ENCODE peak calls at places on chromosomes 7 and 10, in ten cellular contexts. R is breast epithelium, S is germinal center, X is RCC 7860, J is GM23338, W is NCI-H1930, P is occipital lobe, F is M059J, Q is lower leg skin, C is T-helper 17 cell. I is an unnamed sample.

GRCh38 chr10:13518076-13518692 is 10.6 kb downstream of the BEND7 start:
- DNase-seq in R (no peak), S (no peak), X (no peak), J (peak), W (no peak), P (no peak), F (no peak), Q (no peak), C (no peak), I (no peak)

GRCh38 chr10:30747633-30748032 is 118.1 kb upstream of the LYZL2 start:
- DNase-seq in R (no peak), S (no peak), X (peak), J (no peak), W (no peak), P (no peak), F (peak), Q (no peak), C (no peak), I (peak)

GRCh38 chr10:61786728-61787127 is 114.8 kb upstream of the ARID5B start:
- DNase-seq in R (no peak), S (no peak), X (peak), J (no peak), W (no peak), P (no peak), F (peak), Q (no peak), C (no peak), I (peak)

GRCh38 chr10:76998451-76998850 is 639.2 kb downstream of the KCNMA1 start:
- DNase-seq in R (no peak), S (no peak), X (no peak), J (no peak), W (peak), P (no peak), F (no peak), Q (no peak), C (no peak), I (no peak)

GRCh38 chr7:116417593-116418345 is 81.8 kb upstream of the CAV2 start:
- DNase-seq in R (no peak), S (no peak), X (no peak), J (no peak), W (no peak), P (no peak), F (no peak), Q (no peak), C (no peak), I (no peak)

GRCh38 chr7:43465581-43466554 is 117.0 kb upstream of the STK17A start:
- DNase-seq in R (no peak), S (no peak), X (no peak), J (no peak), W (no peak), P (no peak), F (peak), Q (no peak), C (no peak), I (no peak)

GRCh38 chr7:50648570-50649169 is 83.5 kb upstream of the DDC start:
- DNase-seq in R (no peak), S (no peak), X (no peak), J (no peak), W (no peak), P (no peak), F (no peak), Q (peak), C (no peak), I (no peak)

GRCh38 chr7:22831602-22832001 is 9.0 kb upstream of the TOMM7 start:
- DNase-seq in R (no peak), S (no peak), X (no peak), J (no peak), W (no peak), P (no peak), F (no peak), Q (no peak), C (no peak), I (no peak)

GRCh38 chr7:19024261-19024660 is 93.2 kb downstream of the TWIST1 start:
- DNase-seq in R (no peak), S (no peak), X (peak), J (no peak), W (no peak), P (no peak), F (peak), Q (no peak), C (no peak), I (no peak)

GRCh38 chr10:119221666-119222065 is 14.3 kb downstream of the GRK5 start:
- DNase-seq in R (no peak), S (no peak), X (no peak), J (no peak), W (no peak), P (no peak), F (no peak), Q (no peak), C (no peak), I (no peak)

GRCh38 chr7:81684513-81685262 is 85.2 kb downstream of the HGF start:
- DNase-seq in R (peak), S (no peak), X (peak), J (no peak), W (peak), P (peak), F (peak), Q (peak), C (no peak), I (peak)

GRCh38 chr7:149753370-149754233 is 19.8 kb downstream of the ZNF467 start:
- DNase-seq in R (no peak), S (no peak), X (peak), J (peak), W (no peak), P (no peak), F (peak), Q (no peak), C (no peak), I (no peak)

GRCh38 chr10:71435571-71436267 is 39.0 kb downstream of the CDH23 start:
- DNase-seq in R (no peak), S (no peak), X (no peak), J (no peak), W (no peak), P (no peak), F (no peak), Q (no peak), C (no peak), I (no peak)

I was measured in MG63.